ENCODE peak calls at places on chromosome 1, in five cellular contexts. One of them, this sample, is unnamed. For H3K9me3, the result is how much of the 10 kb centered on the place peaks cover.

GRCh38 chr1:219201656-219202055 is 28.0 kb downstream of the LYPLAL1 start:
- DNase-seq in Karpas-422: no peak
- DNase-seq in neural progenitor cell: no peak
- DNase-seq in K562: no peak
- DNase-seq in GM23248: no peak
- DNase-seq in this sample: no peak

GRCh38 chr1:24472527-24473251 is 29.9 kb upstream of the RCAN3 start:
- DNase-seq in Karpas-422: no peak
- DNase-seq in neural progenitor cell: no peak
- DNase-seq in K562: no peak
- DNase-seq in GM23248: no peak
- DNase-seq in this sample: no peak

GRCh38 chr1:228306275-228307217 is 98.7 kb downstream of the OBSCN start:
- DNase-seq in Karpas-422: no peak
- DNase-seq in neural progenitor cell: no peak
- DNase-seq in K562: no peak
- DNase-seq in GM23248: no peak
- DNase-seq in this sample: peak

GRCh38 chr1:110255388-110255787 is 45.3 kb downstream of the KCNC4 start:
- DNase-seq in Karpas-422: peak
- DNase-seq in neural progenitor cell: peak
- DNase-seq in K562: no peak
- DNase-seq in GM23248: no peak
- DNase-seq in this sample: no peak

GRCh38 chr1:19846338-19846737 is 31.3 kb upstream of the RNF186 start:
- DNase-seq in Karpas-422: no peak
- DNase-seq in neural progenitor cell: no peak
- DNase-seq in K562: no peak
- DNase-seq in GM23248: no peak
- DNase-seq in this sample: no peak

GRCh38 chr1:97904528-97904927 is 16.3 kb downstream of the DPYD start:
- DNase-seq in Karpas-422: no peak
- DNase-seq in neural progenitor cell: no peak
- DNase-seq in K562: no peak
- DNase-seq in GM23248: peak
- DNase-seq in this sample: no peak

GRCh38 chr1:55965981-55966461 is 613.3 kb downstream of the PLPP3 start:
- DNase-seq in Karpas-422: no peak
- DNase-seq in neural progenitor cell: no peak
- DNase-seq in K562: no peak
- DNase-seq in GM23248: no peak
- DNase-seq in this sample: peak

GRCh38 chr1:3698660-3699408 is 46.5 kb downstream of the TP73 start:
- DNase-seq in Karpas-422: no peak
- DNase-seq in neural progenitor cell: no peak
- DNase-seq in K562: no peak
- DNase-seq in GM23248: no peak
- DNase-seq in this sample: no peak

GRCh38 chr1:43269627-43270375 is at the start of gene TMEM125:
- DNase-seq in Karpas-422: no peak
- DNase-seq in neural progenitor cell: no peak
- DNase-seq in K562: no peak
- DNase-seq in GM23248: no peak
- DNase-seq in this sample: no peak

GRCh38 chr1:18957136-18957521 is 653 bp upstream of the IFFO2 start:
- DNase-seq in Karpas-422: no peak
- DNase-seq in neural progenitor cell: peak
- DNase-seq in K562: peak
- DNase-seq in GM23248: peak
- DNase-seq in this sample: peak

GRCh38 chr1:156050376-156050775 is 3.2 kb downstream of the UBQLN4 start:
- DNase-seq in Karpas-422: no peak
- DNase-seq in neural progenitor cell: no peak
- DNase-seq in K562: no peak
- DNase-seq in GM23248: peak
- DNase-seq in this sample: peak

DNA sequence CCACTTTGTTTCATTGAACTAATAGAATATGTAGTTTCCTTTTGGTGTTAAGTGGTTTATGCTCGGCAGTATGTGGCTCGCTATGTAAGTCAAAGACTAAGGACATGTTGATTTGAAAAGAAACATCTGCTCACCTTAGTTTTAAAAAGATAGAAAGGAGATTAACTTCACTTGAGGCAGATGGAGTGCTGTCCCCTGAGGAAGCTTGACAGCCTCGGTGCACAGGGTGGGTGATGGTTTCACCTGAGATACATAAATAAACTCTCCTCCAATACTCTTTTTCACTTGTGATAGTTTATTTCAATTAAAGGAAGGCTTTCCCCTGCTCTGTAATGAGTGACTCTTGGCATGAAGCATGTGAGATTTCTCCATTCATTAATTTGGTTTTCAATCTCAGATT is 70.8 kb upstream of the FMN2 start:
- DNase-seq in Karpas-422: no peak
- DNase-seq in neural progenitor cell: no peak
- DNase-seq in K562: no peak
- DNase-seq in GM23248: no peak
- DNase-seq in this sample: no peak
- H3K27ac ChIP-seq in Karpas-422: no peak
- H3K27ac ChIP-seq in neural progenitor cell: no peak
- H3K27ac ChIP-seq in K562: no peak
- H3K27ac ChIP-seq in GM23248: no peak
- H3K27ac ChIP-seq in this sample: no peak

DNA sequence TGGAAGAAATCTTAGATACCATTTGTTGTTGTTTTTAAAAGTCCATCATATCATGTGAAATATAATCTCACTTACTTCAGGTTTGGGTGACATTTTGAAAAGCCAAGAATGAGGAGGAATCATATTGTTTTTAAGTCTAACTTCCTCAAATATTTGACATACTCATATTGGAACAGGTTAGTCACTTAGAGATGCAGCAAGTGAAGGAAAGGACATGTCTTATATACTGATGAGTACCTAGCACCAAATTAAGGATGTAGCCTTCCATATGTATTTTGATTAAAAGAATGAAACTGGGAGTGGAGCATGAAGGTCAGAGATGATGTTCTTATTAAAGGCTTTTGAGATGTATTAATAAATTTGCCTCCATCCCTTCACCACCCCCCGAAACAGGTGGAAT is 23.9 kb downstream of the GBP2 start:
- DNase-seq in Karpas-422: no peak
- DNase-seq in neural progenitor cell: no peak
- DNase-seq in K562: no peak
- DNase-seq in GM23248: no peak
- DNase-seq in this sample: no peak
- H3K9me3 ChIP-seq in Karpas-422: under half
- H3K9me3 ChIP-seq in neural progenitor cell: under half
- H3K9me3 ChIP-seq in K562: under half
- H3K9me3 ChIP-seq in GM23248: under half
- H3K9me3 ChIP-seq in this sample: under half

GRCh38 chr1:94819945-94820746 is at the start of gene SLC44A3:
- DNase-seq in Karpas-422: peak
- DNase-seq in neural progenitor cell: peak
- DNase-seq in K562: no peak
- DNase-seq in GM23248: peak
- DNase-seq in this sample: peak

GRCh38 chr1:94823116-94823515 is 3.0 kb downstream of the SLC44A3 start:
- DNase-seq in Karpas-422: no peak
- DNase-seq in neural progenitor cell: no peak
- DNase-seq in K562: no peak
- DNase-seq in GM23248: no peak
- DNase-seq in this sample: no peak

GRCh38 chr1:94819584-94819944 is 593 bp upstream of the SLC44A3 start:
- DNase-seq in Karpas-422: peak
- DNase-seq in neural progenitor cell: no peak
- DNase-seq in K562: no peak
- DNase-seq in GM23248: no peak
- DNase-seq in this sample: no peak

GRCh38 chr1:94820918-94821317 is 761 bp downstream of the SLC44A3 start:
- DNase-seq in Karpas-422: peak
- DNase-seq in neural progenitor cell: no peak
- DNase-seq in K562: no peak
- DNase-seq in GM23248: no peak
- DNase-seq in this sample: no peak

GRCh38 chr1:94821636-94822305 is 1.6 kb downstream of the SLC44A3 start:
- DNase-seq in Karpas-422: no peak
- DNase-seq in neural progenitor cell: no peak
- DNase-seq in K562: no peak
- DNase-seq in GM23248: no peak
- DNase-seq in this sample: no peak
- H3K4me2 ChIP-seq in Karpas-422: no peak
- H3K4me2 ChIP-seq in neural progenitor cell: no peak
- H3K4me2 ChIP-seq in K562: no peak
- H3K4me2 ChIP-seq in GM23248: no peak
- H3K4me2 ChIP-seq in this sample: no peak

DNA sequence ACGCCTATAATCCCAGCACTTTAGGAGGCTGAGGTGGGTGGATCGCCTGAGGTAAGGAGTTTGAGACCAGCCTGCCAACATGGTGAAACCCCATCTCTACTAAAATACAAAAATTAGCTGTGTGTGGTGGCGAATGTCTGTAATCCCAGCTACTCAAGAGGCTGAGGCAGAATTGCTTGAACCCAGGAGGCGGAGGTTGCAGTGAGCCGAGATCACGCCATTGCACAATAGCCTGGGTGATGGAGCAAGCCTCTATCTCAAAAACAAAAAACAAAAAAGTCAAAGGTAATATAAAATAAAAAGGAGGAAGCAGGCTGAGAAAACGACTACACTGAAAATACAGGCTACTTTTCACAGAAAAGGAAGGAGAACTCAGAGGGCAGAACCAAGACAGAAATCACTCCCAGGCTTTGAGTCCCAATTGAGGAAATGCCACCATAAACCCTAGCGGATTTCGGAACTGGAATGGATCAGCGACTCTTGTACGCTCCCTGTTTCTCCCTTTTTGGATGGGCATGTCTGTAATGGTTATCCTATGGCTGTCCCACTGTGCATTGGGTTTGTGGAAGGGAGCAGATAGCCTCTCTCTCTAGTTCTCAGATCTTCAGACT is 5.9 kb upstream of the A3GALT2 start:
- DNase-seq in Karpas-422: no peak
- DNase-seq in neural progenitor cell: no peak
- DNase-seq in K562: no peak
- DNase-seq in GM23248: no peak
- DNase-seq in this sample: peak
- H3K27ac ChIP-seq in Karpas-422: no peak
- H3K27ac ChIP-seq in neural progenitor cell: no peak
- H3K27ac ChIP-seq in K562: no peak
- H3K27ac ChIP-seq in GM23248: peak
- H3K27ac ChIP-seq in this sample: peak

GRCh38 chr1:96840396-96840795 is 118.8 kb downstream of the PTBP2 start:
- DNase-seq in Karpas-422: no peak
- DNase-seq in neural progenitor cell: no peak
- DNase-seq in K562: no peak
- DNase-seq in GM23248: no peak
- DNase-seq in this sample: no peak
- H3K9me3 ChIP-seq in Karpas-422: under half
- H3K9me3 ChIP-seq in neural progenitor cell: under half
- H3K9me3 ChIP-seq in K562: under half
- H3K9me3 ChIP-seq in GM23248: under half
- H3K9me3 ChIP-seq in this sample: under half

DNA sequence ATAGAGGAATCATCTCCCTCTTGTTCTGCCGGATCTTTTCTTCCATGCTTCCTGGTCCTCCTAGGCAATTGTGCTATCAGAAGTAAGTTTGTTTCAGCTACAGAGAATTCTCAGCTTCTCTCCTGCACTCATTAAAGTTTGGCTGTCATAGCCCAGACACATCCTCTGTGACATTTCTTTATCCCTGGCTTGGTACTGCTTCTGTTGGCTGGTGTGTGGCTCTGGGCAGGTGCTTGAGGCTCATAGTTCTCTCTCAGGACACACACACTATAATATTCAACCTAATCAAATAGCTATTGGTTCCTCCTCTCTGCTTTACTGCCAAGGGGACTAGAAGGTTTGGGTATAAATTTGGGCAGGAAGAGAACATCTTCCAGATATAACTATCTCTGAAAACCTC is 172.1 kb downstream of the ROR1 start:
- DNase-seq in Karpas-422: no peak
- DNase-seq in neural progenitor cell: no peak
- DNase-seq in K562: no peak
- DNase-seq in GM23248: no peak
- DNase-seq in this sample: no peak
- H3K4me2 ChIP-seq in Karpas-422: no peak
- H3K4me2 ChIP-seq in neural progenitor cell: no peak
- H3K4me2 ChIP-seq in K562: no peak
- H3K4me2 ChIP-seq in GM23248: no peak
- H3K4me2 ChIP-seq in this sample: no peak

GRCh38 chr1:227242811-227243682 is 75.2 kb downstream of the CDC42BPA start:
- DNase-seq in Karpas-422: no peak
- DNase-seq in neural progenitor cell: no peak
- DNase-seq in K562: no peak
- DNase-seq in GM23248: no peak
- DNase-seq in this sample: no peak

GRCh38 chr1:227240983-227241382 is 77.3 kb downstream of the CDC42BPA start:
- DNase-seq in Karpas-422: no peak
- DNase-seq in neural progenitor cell: no peak
- DNase-seq in K562: no peak
- DNase-seq in GM23248: no peak
- DNase-seq in this sample: no peak

GRCh38 chr1:227245613-227246320 is 72.5 kb downstream of the CDC42BPA start:
- DNase-seq in Karpas-422: no peak
- DNase-seq in neural progenitor cell: no peak
- DNase-seq in K562: no peak
- DNase-seq in GM23248: no peak
- DNase-seq in this sample: no peak

GRCh38 chr1:227244339-227245118 is 73.8 kb downstream of the CDC42BPA start:
- DNase-seq in Karpas-422: no peak
- DNase-seq in neural progenitor cell: no peak
- DNase-seq in K562: peak
- DNase-seq in GM23248: no peak
- DNase-seq in this sample: no peak
- H3K27ac ChIP-seq in Karpas-422: no peak
- H3K27ac ChIP-seq in neural progenitor cell: no peak
- H3K27ac ChIP-seq in K562: peak
- H3K27ac ChIP-seq in GM23248: no peak
- H3K27ac ChIP-seq in this sample: no peak

This sample was measured in osteoblast.